ENCODE peak calls at places on chromosomes 2 and 18, in four cellular contexts. Z, J, U and S are unnamed samples.

GRCh38 chr2:233451950-233452349 is 97.7 kb downstream of the DGKD start:
- DNase-seq in Z (no peak), J (no peak), U (no peak), S (no peak)

GRCh38 chr2:222038086-222038802 is 260.6 kb downstream of the PAX3 start:
- DNase-seq in Z (no peak), J (no peak), U (no peak), S (no peak)

GRCh38 chr18:23871410-23871809 is 143.1 kb upstream of the TTC39C start:
- DNase-seq in Z (no peak), J (no peak), U (no peak), S (no peak)

GRCh38 chr2:204473224-204473623 is 72.1 kb upstream of the PARD3B start:
- DNase-seq in Z (no peak), J (no peak), U (no peak), S (no peak)

GRCh38 chr18:7414459-7414858 is 152.7 kb upstream of the PTPRM start:
- DNase-seq in Z (peak; percentile 49), J (no peak), U (no peak), S (no peak)

GRCh38 chr2:237577956-237578870 is 11.8 kb downstream of the PRLH start:
- DNase-seq in Z (no peak), J (no peak), U (no peak), S (no peak)

GRCh38 chr18:38575648-38576047 is 1010.0 kb upstream of the CELF4 start:
- DNase-seq in Z (no peak), J (no peak), U (no peak), S (no peak)

GRCh38 chr2:226631671-226632070 is 167.9 kb downstream of the IRS1 start:
- DNase-seq in Z (no peak), J (peak; percentile 47), U (no peak), S (no peak)

GRCh38 chr2:230849633-230850357 is 14.9 kb upstream of the ITM2C start:
- DNase-seq in Z (peak; percentile 52), J (peak; percentile 26), U (no peak), S (no peak)

DNA sequence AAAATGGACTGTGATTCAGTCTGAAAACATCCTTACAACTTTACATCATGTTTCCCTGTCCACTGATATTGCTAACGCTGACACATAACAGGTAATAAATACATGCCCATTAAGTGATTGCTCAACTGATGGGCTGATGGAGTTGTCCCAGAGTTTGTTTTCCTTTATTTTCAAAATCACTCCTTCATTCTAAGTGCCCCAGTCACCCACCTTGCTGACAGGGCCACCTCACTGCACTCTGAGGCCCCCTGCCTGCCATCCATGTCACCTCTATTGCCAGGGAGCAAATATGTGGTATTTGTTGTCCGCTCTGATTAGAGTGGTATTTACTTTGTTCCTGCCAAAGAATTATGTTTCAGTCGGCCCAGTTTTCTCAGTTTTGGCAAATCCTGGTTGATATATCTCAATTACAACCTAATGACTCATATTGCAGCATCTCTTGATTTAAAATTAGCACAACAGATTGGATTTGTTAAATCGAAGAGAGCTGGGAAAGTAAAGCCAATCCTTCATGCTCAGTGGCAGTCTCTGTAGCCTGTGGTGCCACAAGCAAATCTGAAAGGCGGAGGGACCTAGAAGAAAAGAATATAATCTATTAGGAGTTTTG is 105.1 kb downstream of the RDH14 start:
- DNase-seq in Z (no peak), J (no peak), U (no peak), S (no peak)
- TF ChIP-seq CTCF in Z (no peak), J (no peak), U (no peak), S (no peak)

GRCh38 chr2:104856973-104857261 is 3.0 kb downstream of the POU3F3 start:
- DNase-seq in Z (no peak), J (no peak), U (no peak), S (no peak)
- H3K27me3 ChIP-seq in Z (peaks cover 87% of the 10 kb centered on the region), J (no peaks in the 10 kb centered on the region), U (peaks cover 19% of the 10 kb centered on the region), S (peaks cover 62% of the 10 kb centered on the region)

GRCh38 chr2:70113396-70114100 is 26.3 kb downstream of the PCBP1 start:
- DNase-seq in Z (no peak), J (no peak), U (no peak), S (no peak)
- H3K4me1 ChIP-seq in Z (peaks cover 21% of the 10 kb centered on the region), J (no peaks in the 10 kb centered on the region), U (peaks cover 8% of the 10 kb centered on the region), S (peaks cover 1% of the 10 kb centered on the region)

GRCh38 chr18:64097497-64097896 is 51.4 kb downstream of the LINC00305 start:
- DNase-seq in Z (no peak), J (no peak), U (no peak), S (no peak)
- TF ChIP-seq CTCF in Z (no peak), J (no peak), U (no peak), S (no peak)

GRCh38 chr2:124647245-124647644 is 622.2 kb downstream of the CNTNAP5 start:
- DNase-seq in Z (no peak), J (no peak), U (no peak), S (no peak)
- H3K27me3 ChIP-seq in Z (no peaks in the 10 kb centered on the region), J (no peaks in the 10 kb centered on the region), U (no peaks in the 10 kb centered on the region), S (no peaks in the 10 kb centered on the region)

DNA sequence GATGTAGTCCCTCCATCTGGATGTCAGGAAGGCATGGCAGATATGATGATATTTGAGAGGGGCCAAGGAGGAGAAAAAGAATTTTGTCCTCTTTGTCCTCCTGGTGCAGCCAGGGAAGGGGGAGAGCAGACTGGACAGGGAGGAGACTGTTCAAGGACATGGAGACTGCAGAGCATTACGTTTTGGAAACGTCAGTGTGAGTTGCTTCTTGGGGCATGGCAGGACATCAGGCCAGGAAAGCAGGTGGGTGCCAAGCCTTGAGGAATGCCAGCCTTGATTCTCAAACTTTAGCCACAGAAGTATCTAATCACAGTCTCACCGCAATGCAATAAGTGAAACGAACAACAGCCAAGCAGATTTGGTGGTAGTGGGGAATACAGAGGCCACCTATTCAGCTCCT is 66.2 kb downstream of the BMP10 start:
- DNase-seq in Z (no peak), J (no peak), U (no peak), S (no peak)
- H3K4me1 ChIP-seq in Z (no peaks in the 10 kb centered on the region), J (no peaks in the 10 kb centered on the region), U (no peaks in the 10 kb centered on the region), S (peaks cover 38% of the 10 kb centered on the region)

DNA sequence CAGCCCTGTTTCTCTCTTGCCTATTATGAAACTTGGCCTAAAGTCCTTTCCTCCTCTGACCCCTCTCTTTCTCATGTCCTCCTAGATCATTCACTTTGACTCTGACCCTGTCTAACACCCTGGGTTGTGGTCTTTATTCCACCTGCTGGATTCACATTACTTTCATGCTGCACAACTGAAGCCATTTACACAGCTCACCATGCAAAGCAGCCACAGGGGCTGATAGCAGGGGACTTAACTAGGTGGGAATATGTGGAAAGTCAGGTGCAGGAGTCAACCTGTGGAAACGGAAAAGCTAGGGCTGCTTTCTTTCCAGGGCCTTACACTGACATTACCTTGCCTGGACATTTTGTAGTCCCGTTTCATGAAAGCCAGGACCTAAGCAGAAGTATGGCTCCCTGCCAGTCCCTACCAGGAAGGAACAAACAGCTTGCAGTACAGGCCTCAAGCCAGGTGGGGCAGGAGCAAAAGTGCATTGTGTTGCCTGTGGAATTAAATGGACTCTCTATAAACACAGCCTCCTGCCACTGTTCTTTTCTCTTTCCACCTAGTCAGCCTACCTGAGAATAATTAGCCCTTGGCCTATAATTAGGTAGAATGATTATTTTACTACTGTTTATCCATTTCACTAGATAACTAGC is 11.8 kb downstream of the MAPRE3 start:
- DNase-seq in Z (peak; percentile 47), J (peak; percentile 62), U (no peak), S (no peak)
- TF ChIP-seq CTCF in Z (peak; percentile 32), J (peak; percentile 24), U (no peak), S (peak; percentile 59)

GRCh38 chr2:121297217-121297830 is 12.3 kb upstream of the TFCP2L1 start:
- DNase-seq in Z (no peak), J (no peak), U (no peak), S (no peak)
- H3K27me3 ChIP-seq in Z (no peaks in the 10 kb centered on the region), J (no peaks in the 10 kb centered on the region), U (no peaks in the 10 kb centered on the region), S (no peaks in the 10 kb centered on the region)

GRCh38 chr2:239550336-239550735 is 149.5 kb upstream of the HDAC4 start:
- DNase-seq in Z (no peak), J (no peak), U (no peak), S (no peak)

GRCh38 chr2:239548965-239549595 is 148.3 kb upstream of the HDAC4 start:
- DNase-seq in Z (no peak), J (no peak), U (no peak), S (no peak)

GRCh38 chr2:239549711-239550265 is 149.0 kb upstream of the HDAC4 start:
- DNase-seq in Z (peak; percentile 29), J (no peak), U (no peak), S (no peak)

GRCh38 chr2:239552213-239552926 is 151.6 kb upstream of the HDAC4 start:
- DNase-seq in Z (no peak), J (peak; percentile 4), U (no peak), S (no peak)

GRCh38 chr2:239551206-239551605 is 150.4 kb upstream of the HDAC4 start:
- DNase-seq in Z (no peak), J (peak; percentile 1), U (no peak), S (no peak)
- H3K4me1 ChIP-seq in Z (no peaks in the 10 kb centered on the region), J (no peaks in the 10 kb centered on the region), U (no peaks in the 10 kb centered on the region), S (no peaks in the 10 kb centered on the region)

DNA sequence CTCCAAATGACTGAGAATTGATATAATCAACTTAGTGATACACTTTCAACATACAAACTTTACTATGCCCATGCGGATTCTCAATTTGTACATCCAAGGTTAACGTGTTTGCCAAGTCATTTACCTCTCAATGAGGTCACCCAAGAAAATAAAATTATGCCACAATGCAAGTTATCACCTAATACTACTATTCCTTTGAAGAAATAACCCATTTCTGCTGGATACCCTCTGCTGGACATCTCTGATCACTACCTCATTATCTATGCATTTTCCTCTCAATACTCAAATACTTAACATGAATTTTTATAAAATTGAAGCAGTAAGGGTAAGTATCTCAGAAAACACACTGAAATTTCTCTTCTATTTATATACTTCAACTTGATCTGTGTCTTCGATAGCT is 12.7 kb downstream of the HNRNPLL start:
- DNase-seq in Z (no peak), J (no peak), U (no peak), S (no peak)
- TF ChIP-seq CTCF in Z (no peak), J (no peak), U (no peak), S (no peak)